ENCODE peak calls at places on chromosome 13, in nine cellular contexts. W is HCT116, L is BE2C, O is breast epithelium, V is mesenchymal stem cell, C is ascending aorta, J is lung, F is psoas muscle, D is suprapubic skin. B is an unnamed sample. For H3K9me3 and H3K27me3, the result is how much of the 10 kb centered on the place peaks cover.

GRCh38 chr13:27140060-27140459 is 31.6 kb downstream of the USP12 start:
- DNase-seq in W (no peak), L (no peak), F (no peak), D (no peak), V (no peak), J (no peak), O (no peak), C (no peak), B (no peak)

GRCh38 chr13:40665061-40665753 is 1.2 kb downstream of the FOXO1 start:
- DNase-seq in W (no peak), D (no peak), O (peak), L (peak), F (peak), C (no peak), V (peak), J (peak), B (peak)

GRCh38 chr13:61109741-61110140 is 305.9 kb downstream of the PCDH20 start:
- DNase-seq in J (no peak), L (no peak), O (no peak), C (no peak), V (no peak), W (no peak), F (no peak), D (no peak), B (no peak)

GRCh38 chr13:112641456-112641855 is 48.4 kb upstream of the ATP11A start:
- DNase-seq in O (no peak), F (no peak), D (no peak), V (no peak), W (no peak), L (no peak), C (no peak), J (no peak), B (no peak)

GRCh38 chr13:44212633-44213387 is 160.8 kb upstream of the SERP2 start:
- DNase-seq in L (no peak), W (no peak), C (no peak), V (peak), O (no peak), J (no peak), F (no peak), D (no peak), B (peak)

GRCh38 chr13:37058801-37059135 is 720 bp downstream of the SUPT20H start:
- DNase-seq in J (no peak), L (peak), O (no peak), W (no peak), C (no peak), D (no peak), F (no peak), V (no peak), B (peak)

GRCh38 chr13:101579291-101579802 is 126.9 kb downstream of the ITGBL1 start:
- DNase-seq in O (no peak), C (no peak), J (no peak), F (no peak), D (no peak), W (no peak), L (no peak), V (peak), B (peak)

GRCh38 chr13:82654851-82655517 is 1227.3 kb downstream of the SLITRK1 start:
- DNase-seq in V (no peak), O (peak), L (no peak), F (peak), D (peak), C (peak), W (no peak), J (peak), B (peak)

GRCh38 chr13:43159007-43159406 is 135.6 kb downstream of the DNAJC15 start:
- DNase-seq in F (no peak), L (no peak), J (no peak), C (no peak), O (no peak), D (no peak), W (no peak), V (no peak), B (peak)

GRCh38 chr13:97429681-97430081 is 4.3 kb upstream of the RAP2A start:
- DNase-seq in L (no peak), D (no peak), J (no peak), V (no peak), O (no peak), C (no peak), W (no peak), F (no peak), B (peak)

DNA sequence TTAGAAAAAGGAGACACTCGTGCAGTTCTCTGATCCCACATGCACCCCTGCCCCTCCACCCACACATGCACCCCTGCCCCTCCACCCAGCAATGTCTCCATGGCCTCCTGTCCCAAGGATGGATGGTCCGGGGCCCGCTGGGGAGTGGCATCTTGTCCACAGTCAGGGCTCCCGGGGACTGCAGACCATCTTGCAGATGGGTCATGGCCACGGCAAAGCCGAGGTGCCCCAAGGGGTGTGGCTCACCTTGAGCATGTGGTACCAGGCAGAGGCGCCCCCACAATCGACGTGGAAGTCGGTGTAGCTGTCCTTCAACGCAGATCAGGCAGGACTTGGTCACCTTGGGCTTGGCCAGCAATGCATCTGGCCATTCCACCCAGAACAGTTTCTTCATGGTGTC is 216.7 kb downstream of the TUBA3C start:
- DNase-seq in D (no peak), J (no peak), O (no peak), C (no peak), F (no peak), W (no peak), V (no peak), L (no peak), B (no peak)
- H3K9me3 ChIP-seq in D (under half), J (under half), O (under half), C (under half), F (under half), W (under half), V (under half), L (under half), B (under half)

GRCh38 chr13:95136638-95137037 is 164.6 kb downstream of the ABCC4 start:
- DNase-seq in V (no peak), L (no peak), D (no peak), O (no peak), J (no peak), C (no peak), F (no peak), W (no peak), B (no peak)

GRCh38 chr13:95140502-95140901 is 160.7 kb downstream of the ABCC4 start:
- DNase-seq in F (no peak), J (no peak), O (no peak), L (no peak), D (no peak), W (no peak), C (no peak), V (no peak), B (no peak)

GRCh38 chr13:95139186-95139585 is 162.1 kb downstream of the ABCC4 start:
- DNase-seq in J (no peak), W (no peak), V (no peak), D (no peak), O (no peak), F (no peak), L (no peak), C (no peak), B (no peak)

GRCh38 chr13:95133498-95133897 is 167.8 kb downstream of the ABCC4 start:
- DNase-seq in L (no peak), O (no peak), W (no peak), C (no peak), J (no peak), F (no peak), V (no peak), D (no peak), B (no peak)

GRCh38 chr13:95137096-95137495 is 164.2 kb downstream of the ABCC4 start:
- DNase-seq in L (no peak), V (peak), O (no peak), J (no peak), D (no peak), F (no peak), C (no peak), W (no peak), B (no peak)
- H3K27me3 ChIP-seq in L (under half), V (under half), O (under half), J (under half), D (under half), F (under half), C (under half), W (under half), B (under half)

DNA sequence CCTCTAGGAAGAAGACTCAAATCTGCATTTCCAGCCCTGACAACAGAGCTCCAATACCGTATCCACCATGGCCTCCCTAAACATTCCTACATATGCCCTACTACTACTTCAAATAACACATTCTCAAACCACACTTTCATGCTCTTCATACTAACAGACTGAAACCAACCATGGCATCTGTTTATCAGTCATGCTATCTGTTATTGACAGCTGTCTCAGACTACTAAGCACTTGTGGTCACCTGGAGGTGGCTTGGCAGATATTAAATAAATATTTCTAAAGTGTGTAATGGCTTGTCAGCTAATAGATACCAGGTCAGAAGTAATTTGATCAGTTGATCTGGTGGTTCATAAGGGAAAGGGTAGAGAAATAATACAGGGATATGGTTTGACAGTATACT is 489.1 kb downstream of the DIAPH3 start:
- DNase-seq in J (no peak), D (no peak), O (no peak), C (no peak), V (no peak), F (no peak), W (no peak), L (no peak), B (no peak)
- H3K9me3 ChIP-seq in J (under half), D (under half), O (under half), C (under half), V (under half), F (under half), W (under half), L (under half), B (under half)

GRCh38 chr13:50831510-50831909 is 12.0 kb downstream of the DLEU7 start:
- DNase-seq in F (no peak), J (no peak), V (no peak), W (no peak), D (no peak), L (no peak), C (no peak), O (no peak), B (no peak)
- H3K27me3 ChIP-seq in F (under half), J (under half), V (under half), W (under half), D (under half), L (under half), C (under half), O (under half), B (under half)

DNA sequence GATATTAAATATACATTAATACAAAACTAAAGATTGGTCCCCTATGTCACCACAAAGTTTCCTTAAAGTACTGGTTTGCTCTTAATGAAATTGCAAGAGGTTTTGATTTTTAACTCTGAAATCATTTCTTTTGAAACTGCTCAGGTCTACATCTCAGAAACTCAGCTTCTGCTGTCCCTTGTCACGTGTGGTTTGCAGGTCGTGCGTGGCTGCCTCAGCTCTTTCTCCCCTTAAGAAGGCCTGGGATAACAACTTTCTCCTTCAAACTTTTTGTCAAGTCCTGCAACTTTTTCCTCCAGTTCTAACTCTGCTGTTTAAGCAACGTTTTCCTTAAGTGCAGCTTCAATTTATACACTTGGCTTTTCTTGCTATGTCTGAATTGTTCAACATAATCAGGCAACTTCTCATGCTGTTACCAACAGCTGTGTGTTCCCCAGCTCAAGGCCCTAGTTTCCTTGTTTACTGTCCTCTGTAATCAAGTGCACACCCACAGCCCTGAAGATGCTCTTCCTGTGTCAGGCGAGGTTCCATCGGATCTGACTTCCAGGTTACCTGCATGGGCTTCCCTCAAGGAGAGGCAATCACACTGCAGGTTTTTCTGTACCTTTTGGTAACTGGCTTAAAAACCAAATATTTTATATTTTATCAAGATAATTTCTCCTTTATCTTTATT is 13.5 kb downstream of the C13orf46 start:
- DNase-seq in J (no peak), D (no peak), W (no peak), V (no peak), L (no peak), F (no peak), C (no peak), O (no peak), B (no peak)
- H3K9me3 ChIP-seq in J (under half), D (under half), W (under half), V (under half), L (under half), F (under half), C (under half), O (under half), B (under half)

GRCh38 chr13:39149896-39150295 is 111.6 kb downstream of the NHLRC3 start:
- DNase-seq in W (no peak), F (no peak), L (no peak), V (no peak), D (no peak), C (no peak), O (no peak), J (peak), B (no peak)
- H3K27me3 ChIP-seq in W (under half), F (under half), L (under half), V (under half), D (under half), C (under half), O (under half), J (under half), B (under half)

GRCh38 chr13:18954254-18954653 is 227.4 kb downstream of the TUBA3C start:
- DNase-seq in L (no peak), C (no peak), O (no peak), V (no peak), D (no peak), W (no peak), J (no peak), F (no peak), B (no peak)
- H3K9me3 ChIP-seq in L (under half), C (under half), O (under half), V (under half), D (under half), W (under half), J (under half), F (under half), B (under half)

B was measured in adipocyte.